ENCODE peak calls at places on chromosomes 5 and 9, in four cellular contexts. S is GM12878, T is K562, R is HepG2. I is an unnamed sample.

GRCh38 chr5:36756089-36756488 is 120.5 kb upstream of the NIPBL start:
- DNase-seq in S (no peak), T (no peak), R (no peak), I (no peak)

GRCh38 chr9:2271426-2271825 is 256.3 kb downstream of the SMARCA2 start:
- DNase-seq in S (peak), T (peak), R (no peak), I (peak)

GRCh38 chr9:36345103-36345846 is 54.8 kb downstream of the RNF38 start:
- DNase-seq in S (no peak), T (peak), R (no peak), I (no peak)

GRCh38 chr5:64339776-64340175 is 166.0 kb upstream of the RGS7BP start:
- DNase-seq in S (no peak), T (no peak), R (no peak), I (no peak)

GRCh38 chr9:96859461-96860198 is 5.3 kb upstream of the ZNF782 start:
- DNase-seq in S (no peak), T (no peak), R (no peak), I (no peak)

GRCh38 chr5:41510176-41510831 is at the start of gene PLCXD3:
- DNase-seq in S (no peak), T (no peak), R (no peak), I (peak)

GRCh38 chr5:19886123-19886921 is 101.7 kb downstream of the CDH18 start:
- DNase-seq in S (no peak), T (no peak), R (no peak), I (no peak)

GRCh38 chr5:5141625-5142527 is 1.7 kb downstream of the ADAMTS16 start:
- DNase-seq in S (no peak), T (peak), R (peak), I (no peak)

GRCh38 chr9:112380771-112381181 is 868 bp downstream of the HSDL2 start:
- DNase-seq in S (peak), T (no peak), R (peak), I (no peak)

GRCh38 chr9:79408200-79408599 is 163.6 kb upstream of the TLE4 start:
- DNase-seq in S (no peak), T (no peak), R (no peak), I (no peak)

GRCh38 chr9:130741831-130742449 is 48.4 kb downstream of the EXOSC2 start:
- DNase-seq in S (no peak), T (peak), R (no peak), I (no peak)

GRCh38 chr5:154271936-154272514 is 81.5 kb downstream of the GALNT10 start:
- DNase-seq in S (no peak), T (no peak), R (no peak), I (no peak)

GRCh38 chr9:36151306-36152210 is 15.0 kb downstream of the GLIPR2 start:
- DNase-seq in S (peak), T (no peak), R (no peak), I (no peak)

GRCh38 chr5:107806705-107807104 is 136.0 kb upstream of the EFNA5 start:
- DNase-seq in S (no peak), T (no peak), R (no peak), I (no peak)

GRCh38 chr5:137708796-137709559 is 26.9 kb downstream of the KLHL3 start:
- DNase-seq in S (no peak), T (no peak), R (no peak), I (no peak)

GRCh38 chr9:70552561-70552960 is 138.1 kb upstream of the KLF9 start:
- DNase-seq in S (no peak), T (no peak), R (no peak), I (no peak)

GRCh38 chr9:70556736-70557135 is 142.3 kb upstream of the KLF9 start:
- DNase-seq in S (no peak), T (no peak), R (no peak), I (no peak)

GRCh38 chr9:70551391-70551790 is 136.9 kb upstream of the KLF9 start:
- DNase-seq in S (no peak), T (no peak), R (no peak), I (no peak)

GRCh38 chr9:70554881-70555280 is 140.4 kb upstream of the KLF9 start:
- DNase-seq in S (no peak), T (no peak), R (no peak), I (no peak)

GRCh38 chr9:70553718-70554673 is 139.5 kb upstream of the KLF9 start:
- DNase-seq in S (no peak), T (no peak), R (no peak), I (peak)
- TF ChIP-seq USF2 in S (no peak), T (no peak), R (no peak), I (no peak)

GRCh38 chr5:14190194-14191164 is 47.3 kb downstream of the TRIO start:
- DNase-seq in S (no peak), T (no peak), R (no peak), I (no peak)
- TF ChIP-seq CREM in S (no peak), T (no peak), R (no peak), I (no peak)

GRCh38 chr5:168227973-168228615 is 63.4 kb upstream of the WWC1 start:
- DNase-seq in S (peak), T (no peak), R (no peak), I (no peak)
- TF ChIP-seq USF2 in S (no peak), T (no peak), R (no peak), I (no peak)

GRCh38 chr5:33379757-33380156 is 61.0 kb upstream of the TARS1 start:
- DNase-seq in S (no peak), T (no peak), R (no peak), I (peak)
- TF ChIP-seq CREM in S (no peak), T (no peak), R (no peak), I (no peak)

DNA sequence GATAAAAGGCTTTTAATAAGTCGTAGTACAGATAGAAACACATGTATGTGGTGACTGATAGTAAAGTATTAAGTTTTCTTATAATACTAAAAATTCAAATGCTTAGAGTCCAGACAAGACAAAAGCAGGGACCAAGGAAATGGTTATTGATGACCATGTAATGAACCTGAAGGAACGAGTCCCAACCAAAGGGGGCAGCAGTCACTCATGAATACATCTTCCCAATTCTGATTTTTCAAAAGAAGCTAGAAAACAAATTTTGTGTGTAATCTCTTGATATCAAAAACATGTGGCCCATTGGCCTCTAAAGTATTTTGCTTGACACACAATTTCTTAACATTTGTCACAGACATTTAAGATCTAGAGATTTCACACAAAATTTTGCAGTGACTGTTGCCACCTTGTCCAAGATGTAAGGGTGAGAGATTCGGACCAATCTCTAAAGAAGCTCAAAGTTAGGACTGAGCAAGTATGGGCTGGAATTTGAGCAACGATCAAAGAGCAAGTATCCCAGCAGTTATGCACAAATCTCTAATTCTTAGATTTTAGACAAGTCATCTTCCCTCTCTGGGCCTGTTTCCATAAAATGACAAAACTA is 66.8 kb downstream of the ARL15 start:
- DNase-seq in S (no peak), T (peak), R (peak), I (no peak)
- TF ChIP-seq USF2 in S (no peak), T (no peak), R (no peak), I (no peak)

DNA sequence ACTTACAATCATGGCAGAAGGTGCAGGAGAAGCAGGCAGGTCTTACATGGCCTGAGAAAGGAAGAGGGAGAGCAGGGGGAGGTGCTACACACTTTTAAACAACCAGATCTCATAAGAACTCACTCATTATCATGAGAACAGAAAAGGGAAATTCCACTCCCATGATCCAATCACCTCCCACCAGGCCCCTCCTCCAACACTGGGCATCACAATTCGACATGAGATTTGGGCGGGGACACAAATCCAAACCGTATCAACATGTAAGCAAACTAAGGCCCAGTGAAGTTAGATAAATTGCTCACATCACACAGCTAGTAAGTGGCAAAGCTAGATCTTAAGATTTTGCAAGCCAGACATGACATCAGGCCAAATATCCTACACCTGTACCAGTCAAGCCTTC is 48.3 kb upstream of the RIC1 start:
- DNase-seq in S (no peak), T (no peak), R (no peak), I (no peak)
- TF ChIP-seq CREM in S (no peak), T (no peak), R (no peak), I (no peak)

I was measured in WTC11.